ENCODE peak calls at places on chromosomes 3 and 15, in nine cellular contexts. One of them, this sample, is unnamed.

GRCh38 chr3:136277634-136278033 is 27.5 kb downstream of the PCCB start:
- DNase-seq in BE2C: peak; percentile 35
- DNase-seq in A549: no peak
- DNase-seq in adrenal gland: no peak
- DNase-seq in right lobe of liver: no peak
- DNase-seq in CD8-positive, alpha-beta T cell: no peak
- DNase-seq in lower lobe of right lung: no peak
- DNase-seq in SJSA1: no peak
- DNase-seq in astrocyte: no peak
- DNase-seq in this sample: no peak

GRCh38 chr15:81387629-81388430 is 13.8 kb upstream of the TMC3 start:
- DNase-seq in BE2C: peak; percentile 34
- DNase-seq in A549: no peak
- DNase-seq in adrenal gland: no peak
- DNase-seq in right lobe of liver: no peak
- DNase-seq in CD8-positive, alpha-beta T cell: no peak
- DNase-seq in lower lobe of right lung: no peak
- DNase-seq in SJSA1: peak; percentile 67
- DNase-seq in astrocyte: no peak
- DNase-seq in this sample: no peak

GRCh38 chr3:104825116-104825515 is 541.6 kb upstream of the ALCAM start:
- DNase-seq in BE2C: peak; percentile 13
- DNase-seq in A549: no peak
- DNase-seq in adrenal gland: no peak
- DNase-seq in right lobe of liver: no peak
- DNase-seq in CD8-positive, alpha-beta T cell: no peak
- DNase-seq in lower lobe of right lung: no peak
- DNase-seq in SJSA1: no peak
- DNase-seq in astrocyte: no peak
- DNase-seq in this sample: no peak

GRCh38 chr15:27017168-27017809 is 46.3 kb downstream of the GABRG3 start:
- DNase-seq in BE2C: peak; percentile 81
- DNase-seq in A549: peak; percentile 87
- DNase-seq in adrenal gland: peak; percentile 33
- DNase-seq in right lobe of liver: no peak
- DNase-seq in CD8-positive, alpha-beta T cell: no peak
- DNase-seq in lower lobe of right lung: no peak
- DNase-seq in SJSA1: no peak
- DNase-seq in astrocyte: peak; percentile 64
- DNase-seq in this sample: peak; percentile 69

GRCh38 chr3:58170376-58170775 is 40.4 kb downstream of the DNASE1L3 start:
- DNase-seq in BE2C: no peak
- DNase-seq in A549: no peak
- DNase-seq in adrenal gland: no peak
- DNase-seq in right lobe of liver: no peak
- DNase-seq in CD8-positive, alpha-beta T cell: no peak
- DNase-seq in lower lobe of right lung: no peak
- DNase-seq in SJSA1: no peak
- DNase-seq in astrocyte: no peak
- DNase-seq in this sample: no peak

GRCh38 chr3:5010140-5010539 is 30.9 kb downstream of the BHLHE40 start:
- DNase-seq in BE2C: no peak
- DNase-seq in A549: no peak
- DNase-seq in adrenal gland: no peak
- DNase-seq in right lobe of liver: no peak
- DNase-seq in CD8-positive, alpha-beta T cell: no peak
- DNase-seq in lower lobe of right lung: no peak
- DNase-seq in SJSA1: no peak
- DNase-seq in astrocyte: no peak
- DNase-seq in this sample: no peak

GRCh38 chr3:37457392-37458065 is 283.1 kb upstream of the LRRFIP2 start:
- DNase-seq in BE2C: no peak
- DNase-seq in A549: no peak
- DNase-seq in adrenal gland: no peak
- DNase-seq in right lobe of liver: no peak
- DNase-seq in CD8-positive, alpha-beta T cell: no peak
- DNase-seq in lower lobe of right lung: no peak
- DNase-seq in SJSA1: no peak
- DNase-seq in astrocyte: no peak
- DNase-seq in this sample: peak; percentile 54

GRCh38 chr3:134323966-134324962 is 50.0 kb downstream of the AMOTL2 start:
- DNase-seq in BE2C: no peak
- DNase-seq in A549: no peak
- DNase-seq in adrenal gland: no peak
- DNase-seq in right lobe of liver: no peak
- DNase-seq in CD8-positive, alpha-beta T cell: no peak
- DNase-seq in lower lobe of right lung: no peak
- DNase-seq in SJSA1: no peak
- DNase-seq in astrocyte: no peak
- DNase-seq in this sample: no peak

GRCh38 chr15:75675579-75676404 is 28.1 kb downstream of the SNX33 start:
- DNase-seq in BE2C: no peak
- DNase-seq in A549: no peak
- DNase-seq in adrenal gland: no peak
- DNase-seq in right lobe of liver: no peak
- DNase-seq in CD8-positive, alpha-beta T cell: no peak
- DNase-seq in lower lobe of right lung: no peak
- DNase-seq in SJSA1: no peak
- DNase-seq in astrocyte: no peak
- DNase-seq in this sample: no peak

GRCh38 chr15:101008158-101009139 is 89.3 kb downstream of the LRRK1 start:
- DNase-seq in BE2C: peak; percentile 87
- DNase-seq in A549: peak; percentile 87
- DNase-seq in adrenal gland: peak; percentile 62
- DNase-seq in right lobe of liver: peak; percentile 87
- DNase-seq in CD8-positive, alpha-beta T cell: peak; percentile 88
- DNase-seq in lower lobe of right lung: peak; percentile 90
- DNase-seq in SJSA1: peak; percentile 50
- DNase-seq in astrocyte: peak; percentile 66
- DNase-seq in this sample: peak; percentile 87

GRCh38 chr3:86923071-86923476 is 67.9 kb downstream of the VGLL3 start:
- DNase-seq in BE2C: no peak
- DNase-seq in A549: no peak
- DNase-seq in adrenal gland: no peak
- DNase-seq in right lobe of liver: no peak
- DNase-seq in CD8-positive, alpha-beta T cell: no peak
- DNase-seq in lower lobe of right lung: no peak
- DNase-seq in SJSA1: no peak
- DNase-seq in astrocyte: peak; percentile 80
- DNase-seq in this sample: peak; percentile 78

GRCh38 chr3:112773864-112774263 is 72.8 kb downstream of the CD200R1L start:
- DNase-seq in BE2C: no peak
- DNase-seq in A549: peak; percentile 28
- DNase-seq in adrenal gland: no peak
- DNase-seq in right lobe of liver: no peak
- DNase-seq in CD8-positive, alpha-beta T cell: peak; percentile 37
- DNase-seq in lower lobe of right lung: peak; percentile 51
- DNase-seq in SJSA1: no peak
- DNase-seq in astrocyte: peak; percentile 71
- DNase-seq in this sample: no peak

GRCh38 chr15:51132384-51133139 is 37.9 kb upstream of the TNFAIP8L3 start:
- DNase-seq in BE2C: peak; percentile 48
- DNase-seq in A549: peak; percentile 55
- DNase-seq in adrenal gland: peak; percentile 46
- DNase-seq in right lobe of liver: no peak
- DNase-seq in CD8-positive, alpha-beta T cell: no peak
- DNase-seq in lower lobe of right lung: no peak
- DNase-seq in SJSA1: peak; percentile 70
- DNase-seq in astrocyte: peak; percentile 96
- DNase-seq in this sample: peak; percentile 50

GRCh38 chr3:148727242-148727641 is 29.5 kb downstream of the AGTR1 start:
- DNase-seq in BE2C: peak; percentile 70
- DNase-seq in A549: peak; percentile 23
- DNase-seq in adrenal gland: peak; percentile 65
- DNase-seq in right lobe of liver: no peak
- DNase-seq in CD8-positive, alpha-beta T cell: no peak
- DNase-seq in lower lobe of right lung: no peak
- DNase-seq in SJSA1: peak; percentile 38
- DNase-seq in astrocyte: no peak
- DNase-seq in this sample: peak; percentile 23

GRCh38 chr3:7695067-7695466 is 806.6 kb upstream of the LMCD1 start:
- DNase-seq in BE2C: no peak
- DNase-seq in A549: no peak
- DNase-seq in adrenal gland: no peak
- DNase-seq in right lobe of liver: no peak
- DNase-seq in CD8-positive, alpha-beta T cell: no peak
- DNase-seq in lower lobe of right lung: no peak
- DNase-seq in SJSA1: no peak
- DNase-seq in astrocyte: no peak
- DNase-seq in this sample: no peak

GRCh38 chr15:25718597-25718996 is 144.5 kb downstream of the ATP10A start:
- DNase-seq in BE2C: no peak
- DNase-seq in A549: no peak
- DNase-seq in adrenal gland: no peak
- DNase-seq in right lobe of liver: no peak
- DNase-seq in CD8-positive, alpha-beta T cell: no peak
- DNase-seq in lower lobe of right lung: no peak
- DNase-seq in SJSA1: no peak
- DNase-seq in astrocyte: no peak
- DNase-seq in this sample: no peak

GRCh38 chr3:45644467-45645201 is 44.6 kb upstream of the SACM1L start:
- DNase-seq in BE2C: no peak
- DNase-seq in A549: peak; percentile 60
- DNase-seq in adrenal gland: no peak
- DNase-seq in right lobe of liver: no peak
- DNase-seq in CD8-positive, alpha-beta T cell: no peak
- DNase-seq in lower lobe of right lung: no peak
- DNase-seq in SJSA1: peak; percentile 54
- DNase-seq in astrocyte: peak; percentile 90
- DNase-seq in this sample: peak; percentile 18
- H3K4me3 ChIP-seq in BE2C: no peak overlapping the region
- H3K4me3 ChIP-seq in A549: no peak overlapping the region
- H3K4me3 ChIP-seq in adrenal gland: no peak overlapping the region
- H3K4me3 ChIP-seq in right lobe of liver: no peak overlapping the region
- H3K4me3 ChIP-seq in CD8-positive, alpha-beta T cell: no peak overlapping the region
- H3K4me3 ChIP-seq in lower lobe of right lung: no peak overlapping the region
- H3K4me3 ChIP-seq in SJSA1: no peak overlapping the region
- H3K4me3 ChIP-seq in astrocyte: peak overlapping the region; percentile 10
- H3K4me3 ChIP-seq in this sample: no peak overlapping the region

GRCh38 chr3:152283492-152284381 is 15.0 kb downstream of the MBNL1 start:
- DNase-seq in BE2C: no peak
- DNase-seq in A549: no peak
- DNase-seq in adrenal gland: no peak
- DNase-seq in right lobe of liver: no peak
- DNase-seq in CD8-positive, alpha-beta T cell: no peak
- DNase-seq in lower lobe of right lung: no peak
- DNase-seq in SJSA1: no peak
- DNase-seq in astrocyte: no peak
- DNase-seq in this sample: no peak
- H3K4me1 ChIP-seq in BE2C: peaks cover 42% of the 10 kb centered on the region
- H3K4me1 ChIP-seq in A549: peaks cover 72% of the 10 kb centered on the region
- H3K4me1 ChIP-seq in adrenal gland: peaks cover 10% of the 10 kb centered on the region
- H3K4me1 ChIP-seq in right lobe of liver: peaks cover 2% of the 10 kb centered on the region
- H3K4me1 ChIP-seq in CD8-positive, alpha-beta T cell: peaks cover 89% of the 10 kb centered on the region
- H3K4me1 ChIP-seq in lower lobe of right lung: peaks cover 87% of the 10 kb centered on the region
- H3K4me1 ChIP-seq in SJSA1: peaks cover 24% of the 10 kb centered on the region
- H3K4me1 ChIP-seq in astrocyte: peaks cover 14% of the 10 kb centered on the region
- H3K4me1 ChIP-seq in this sample: peaks cover 55% of the 10 kb centered on the region

GRCh38 chr15:74543583-74543982 is 2.6 kb downstream of the ARID3B start:
- DNase-seq in BE2C: no peak
- DNase-seq in A549: no peak
- DNase-seq in adrenal gland: no peak
- DNase-seq in right lobe of liver: no peak
- DNase-seq in CD8-positive, alpha-beta T cell: peak; percentile 39
- DNase-seq in lower lobe of right lung: no peak
- DNase-seq in SJSA1: no peak
- DNase-seq in astrocyte: no peak
- DNase-seq in this sample: no peak

GRCh38 chr15:74542192-74543042 is 1.4 kb downstream of the ARID3B start:
- DNase-seq in BE2C: no peak
- DNase-seq in A549: no peak
- DNase-seq in adrenal gland: no peak
- DNase-seq in right lobe of liver: no peak
- DNase-seq in CD8-positive, alpha-beta T cell: no peak
- DNase-seq in lower lobe of right lung: no peak
- DNase-seq in SJSA1: no peak
- DNase-seq in astrocyte: no peak
- DNase-seq in this sample: no peak

GRCh38 chr15:74545061-74545460 is 4.0 kb downstream of the ARID3B start:
- DNase-seq in BE2C: no peak
- DNase-seq in A549: no peak
- DNase-seq in adrenal gland: no peak
- DNase-seq in right lobe of liver: no peak
- DNase-seq in CD8-positive, alpha-beta T cell: no peak
- DNase-seq in lower lobe of right lung: no peak
- DNase-seq in SJSA1: no peak
- DNase-seq in astrocyte: no peak
- DNase-seq in this sample: no peak

GRCh38 chr15:74541494-74542191 is 623 bp downstream of the ARID3B start:
- DNase-seq in BE2C: peak; percentile 30
- DNase-seq in A549: no peak
- DNase-seq in adrenal gland: peak; percentile 36
- DNase-seq in right lobe of liver: peak; percentile 64
- DNase-seq in CD8-positive, alpha-beta T cell: peak; percentile 67
- DNase-seq in lower lobe of right lung: peak; percentile 50
- DNase-seq in SJSA1: peak; percentile 73
- DNase-seq in astrocyte: peak; percentile 37
- DNase-seq in this sample: peak; percentile 37

DNA sequence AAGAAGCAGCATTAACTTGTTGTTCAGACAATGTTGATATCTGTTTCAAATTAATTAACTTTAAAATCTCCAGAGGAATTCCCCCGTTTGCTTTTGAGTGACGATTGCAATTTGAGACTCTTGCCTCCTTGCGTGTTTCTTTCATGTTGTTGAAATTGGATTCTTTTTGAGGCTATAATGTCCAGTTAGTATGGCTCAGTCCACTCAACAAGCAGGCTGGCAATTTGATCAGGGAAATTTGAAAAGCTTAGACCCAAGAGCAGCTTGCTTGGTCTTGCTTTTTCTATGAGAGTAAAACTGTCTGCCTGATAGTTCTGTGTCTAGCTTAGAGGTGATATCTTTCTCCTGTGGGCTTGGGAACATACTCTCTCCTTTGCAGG is 2.0 kb downstream of the ARID3B start:
- DNase-seq in BE2C: no peak
- DNase-seq in A549: no peak
- DNase-seq in adrenal gland: no peak
- DNase-seq in right lobe of liver: no peak
- DNase-seq in CD8-positive, alpha-beta T cell: no peak
- DNase-seq in lower lobe of right lung: no peak
- DNase-seq in SJSA1: no peak
- DNase-seq in astrocyte: no peak
- DNase-seq in this sample: no peak
- H3K4me3 ChIP-seq in BE2C: no peak overlapping the region
- H3K4me3 ChIP-seq in A549: no peak overlapping the region
- H3K4me3 ChIP-seq in adrenal gland: no peak overlapping the region
- H3K4me3 ChIP-seq in right lobe of liver: no peak overlapping the region
- H3K4me3 ChIP-seq in CD8-positive, alpha-beta T cell: no peak overlapping the region
- H3K4me3 ChIP-seq in lower lobe of right lung: no peak overlapping the region
- H3K4me3 ChIP-seq in SJSA1: no peak overlapping the region
- H3K4me3 ChIP-seq in astrocyte: no peak overlapping the region
- H3K4me3 ChIP-seq in this sample: peak overlapping the region; percentile 99

DNA sequence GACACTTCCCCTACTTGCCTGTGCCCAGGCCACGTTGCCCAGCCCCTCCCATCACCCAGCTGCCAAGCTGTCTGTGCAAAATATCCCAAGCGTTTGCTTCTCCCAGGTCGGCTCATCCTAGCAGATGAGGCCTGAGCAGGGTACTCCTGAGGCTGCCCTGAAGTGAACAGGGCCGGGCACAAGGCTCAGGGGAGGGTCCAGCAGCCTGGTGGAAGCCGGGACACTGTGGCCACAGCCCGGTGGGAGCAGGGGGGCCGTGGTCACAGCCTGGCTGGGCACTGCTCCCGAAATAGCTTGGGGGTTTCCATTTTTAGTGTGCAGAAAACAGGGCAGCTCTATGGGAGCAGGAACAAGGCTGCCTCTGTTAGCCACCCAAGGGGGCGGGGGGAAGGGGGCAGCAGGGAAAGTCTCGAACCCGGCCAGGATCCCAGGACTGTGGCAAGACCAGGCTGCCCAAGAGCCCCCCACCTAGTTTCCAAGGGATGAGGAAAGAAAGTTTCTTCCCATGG is 3.4 kb downstream of the PLXNB1 start:
- DNase-seq in BE2C: no peak
- DNase-seq in A549: no peak
- DNase-seq in adrenal gland: no peak
- DNase-seq in right lobe of liver: no peak
- DNase-seq in CD8-positive, alpha-beta T cell: no peak
- DNase-seq in lower lobe of right lung: no peak
- DNase-seq in SJSA1: no peak
- DNase-seq in astrocyte: no peak
- DNase-seq in this sample: no peak
- H3K4me1 ChIP-seq in BE2C: no peaks in the 10 kb centered on the region
- H3K4me1 ChIP-seq in A549: peaks cover 42% of the 10 kb centered on the region
- H3K4me1 ChIP-seq in adrenal gland: peaks cover 7% of the 10 kb centered on the region
- H3K4me1 ChIP-seq in right lobe of liver: peaks cover 2% of the 10 kb centered on the region
- H3K4me1 ChIP-seq in CD8-positive, alpha-beta T cell: peaks cover 6% of the 10 kb centered on the region
- H3K4me1 ChIP-seq in lower lobe of right lung: peaks cover 50% of the 10 kb centered on the region
- H3K4me1 ChIP-seq in SJSA1: peaks cover 8% of the 10 kb centered on the region
- H3K4me1 ChIP-seq in astrocyte: peaks cover 41% of the 10 kb centered on the region
- H3K4me1 ChIP-seq in this sample: peaks cover 33% of the 10 kb centered on the region